ENCODE peak calls at places on chromosomes 7 and 10, in nine cellular contexts. K, C, Z, Y, H, T, X, P and G are unnamed samples.

GRCh38 chr7:122965306-122965705 is 30.2 kb downstream of the TAS2R16 start:
- DNase-seq in P (no peak), Y (no peak), H (no peak), X (no peak), Z (no peak), C (no peak), K (no peak), T (no peak), G (no peak)

GRCh38 chr10:81027223-81027622 is 489.5 kb downstream of the SH2D4B start:
- DNase-seq in K (no peak), X (no peak), T (no peak), Z (no peak), P (no peak), Y (no peak), H (no peak), C (no peak), G (no peak)

GRCh38 chr10:58672855-58673254 is 160.2 kb downstream of the BICC1 start:
- DNase-seq in X (no peak), H (no peak), Z (no peak), P (no peak), T (no peak), Y (no peak), C (no peak), K (no peak), G (no peak)

GRCh38 chr7:73577627-73578341 is 595 bp downstream of the TBL2 start:
- DNase-seq in Y (no peak), C (no peak), Z (peak; percentile 17), T (no peak), K (peak; percentile 35), H (peak; percentile 43), P (no peak), X (no peak), G (no peak)

GRCh38 chr10:61993676-61994401 is 92.3 kb downstream of the ARID5B start:
- DNase-seq in Y (no peak), P (no peak), X (no peak), T (no peak), K (no peak), C (no peak), Z (no peak), H (no peak), G (no peak)

GRCh38 chr7:45089314-45089891 is 634 bp upstream of the NACAD start:
- DNase-seq in C (peak; percentile 45), T (peak; percentile 74), P (peak; percentile 79), X (peak; percentile 47), H (no peak), Y (no peak), Z (no peak), K (no peak), G (peak; percentile 95)

GRCh38 chr10:103584216-103585010 is 90.9 kb downstream of the NEURL1 start:
- DNase-seq in H (peak; percentile 59), Y (no peak), P (no peak), T (no peak), X (no peak), K (peak; percentile 14), Z (no peak), C (peak; percentile 39), G (no peak)

GRCh38 chr7:19079066-19079465 is 38.4 kb downstream of the TWIST1 start:
- DNase-seq in X (no peak), P (no peak), Y (no peak), H (no peak), Z (no peak), T (no peak), C (no peak), K (no peak), G (no peak)

GRCh38 chr10:79046326-79046725 is 22.4 kb upstream of the ZMIZ1 start:
- DNase-seq in Y (no peak), K (no peak), X (no peak), H (no peak), Z (no peak), C (no peak), P (peak; percentile 28), T (no peak), G (peak; percentile 5)

GRCh38 chr7:26696161-26696560 is 168.2 kb downstream of the SKAP2 start:
- DNase-seq in X (no peak), Z (no peak), P (no peak), T (no peak), Y (no peak), H (no peak), C (no peak), K (no peak), G (no peak)

GRCh38 chr7:36048141-36048901 is 104.7 kb upstream of the EEPD1 start:
- DNase-seq in Y (no peak), H (no peak), K (no peak), T (no peak), Z (no peak), X (peak; percentile 37), P (no peak), C (peak; percentile 35), G (no peak)

GRCh38 chr10:130300608-130301025 is 164.4 kb downstream of the GLRX3 start:
- DNase-seq in H (peak; percentile 73), Y (no peak), Z (no peak), C (no peak), P (peak; percentile 68), X (no peak), T (peak; percentile 85), K (no peak), G (no peak)

GRCh38 chr10:66836057-66836456 is 89.8 kb upstream of the LRRTM3 start:
- DNase-seq in X (no peak), Y (peak; percentile 11), Z (no peak), C (no peak), H (no peak), P (no peak), K (no peak), T (no peak), G (no peak)

GRCh38 chr10:70145166-70145665 is 1.3 kb downstream of the TYSND1 start:
- DNase-seq in H (no peak), Z (no peak), Y (no peak), K (no peak), T (no peak), X (no peak), P (no peak), C (peak; percentile 25), G (no peak)

GRCh38 chr7:116030626-116031276 is at the start of gene TFEC:
- DNase-seq in K (peak; percentile 29), P (no peak), C (no peak), Y (no peak), X (no peak), H (no peak), T (no peak), Z (no peak), G (no peak)

GRCh38 chr7:23383225-23383624 is 84.1 kb downstream of the MALSU1 start:
- DNase-seq in X (no peak), C (no peak), K (no peak), P (no peak), T (no peak), Y (no peak), H (no peak), Z (no peak), G (no peak)

GRCh38 chr10:102068216-102068615 is 3.1 kb downstream of the HPS6 start:
- DNase-seq in K (no peak), C (peak; percentile 20), T (no peak), X (no peak), P (no peak), H (no peak), Y (no peak), Z (no peak), G (peak; percentile 23)

GRCh38 chr7:150863946-150864345 is 11.6 kb downstream of the AOC1 start:
- DNase-seq in H (no peak), Y (no peak), P (no peak), C (no peak), T (no peak), K (no peak), Z (no peak), X (no peak), G (no peak)

GRCh38 chr10:34244787-34245484 is 570.2 kb downstream of the PARD3 start:
- DNase-seq in Y (no peak), C (no peak), T (no peak), P (no peak), K (no peak), H (no peak), Z (no peak), X (no peak), G (no peak)

GRCh38 chr10:91415816-91416215 is 5.7 kb downstream of the HECTD2 start:
- DNase-seq in X (no peak), Z (no peak), Y (no peak), C (no peak), K (no peak), P (no peak), T (no peak), H (no peak), G (no peak)

GRCh38 chr7:135334830-135335543 is 101.3 kb downstream of the STRA8 start:
- DNase-seq in Z (no peak), X (no peak), H (no peak), K (no peak), C (no peak), P (no peak), Y (peak; percentile 9), T (no peak), G (no peak)

GRCh38 chr10:84423729-84424128 is 95.3 kb downstream of the CCSER2 start:
- DNase-seq in P (no peak), X (no peak), T (no peak), K (no peak), H (no peak), C (no peak), Y (no peak), Z (no peak), G (no peak)

DNA sequence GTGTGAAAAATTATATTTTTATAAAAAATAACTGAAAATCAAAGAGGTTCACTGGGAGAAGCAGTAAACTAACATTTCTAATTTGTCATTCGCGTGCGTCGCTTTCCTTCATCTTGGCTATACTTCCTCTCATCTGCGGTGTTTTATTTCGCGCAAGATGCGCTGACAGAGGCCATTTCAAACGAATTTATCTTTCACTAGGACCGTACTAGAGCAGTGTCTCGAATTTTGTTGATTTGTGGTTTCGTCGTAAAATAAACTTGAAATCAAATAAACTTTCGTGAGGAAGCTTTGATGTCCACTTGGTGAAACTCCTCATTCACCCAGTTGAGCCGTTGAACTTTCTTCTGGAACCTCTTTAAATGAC is 163.7 kb upstream of the PPP1R3A start:
- DNase-seq in X (no peak), Z (no peak), Y (no peak), T (no peak), H (no peak), C (no peak), K (no peak), P (no peak), G (no peak)
- H3K27me3 ChIP-seq in X (no peaks in the 10 kb centered on the region), Z (no peaks in the 10 kb centered on the region), Y (peaks cover 32% of the 10 kb centered on the region), T (peaks cover 47% of the 10 kb centered on the region), H (peaks cover 60% of the 10 kb centered on the region), C (peaks cover 86% of the 10 kb centered on the region), K (no peaks in the 10 kb centered on the region), P (peaks cover 11% of the 10 kb centered on the region), G (peaks cover 87% of the 10 kb centered on the region)

GRCh38 chr7:120794100-120794729 is 63.7 kb downstream of the TSPAN12 start:
- DNase-seq in T (no peak), P (no peak), Z (no peak), Y (peak; percentile 17), K (peak; percentile 18), X (no peak), H (no peak), C (no peak), G (no peak)
- TF ChIP-seq CTCF in T (no peak), P (no peak), Z (no peak), Y (no peak), K (no peak), X (no peak), H (no peak), C (no peak), G (no peak)

GRCh38 chr10:124615259-124615658 is 128.9 kb downstream of the FAM53B start:
- DNase-seq in X (no peak), P (no peak), C (no peak), K (no peak), H (no peak), Z (no peak), Y (no peak), T (no peak), G (no peak)
- H3K27me3 ChIP-seq in X (no peaks in the 10 kb centered on the region), P (no peaks in the 10 kb centered on the region), C (no peaks in the 10 kb centered on the region), K (no peaks in the 10 kb centered on the region), H (no peaks in the 10 kb centered on the region), Z (no peaks in the 10 kb centered on the region), Y (no peaks in the 10 kb centered on the region), T (no peaks in the 10 kb centered on the region), G (no peaks in the 10 kb centered on the region)

GRCh38 chr10:97101166-97101940 is 84.4 kb downstream of the SLIT1 start:
- DNase-seq in H (no peak), T (no peak), X (no peak), Z (no peak), Y (no peak), K (no peak), P (no peak), C (no peak), G (no peak)
- TF ChIP-seq CTCF in H (no peak), T (no peak), X (no peak), Z (no peak), Y (no peak), K (no peak), P (no peak), C (no peak), G (no peak)